ENCODE peak calls at places on chromosomes 12 and 14, in six cellular contexts. M is NCI-H2107; P is activated CD8-positive, alpha-beta memory T cell treated with anti-CD3 and anti-CD28 coated beads for 24 hours; H is left kidney; S is ELR; E is NCI-H2029. Q is an unnamed sample.

GRCh38 chr12:1761857-1762256 is 58.5 kb upstream of the LRTM2 start:
- DNase-seq in M (no peak), P (no peak), H (no peak), S (no peak), E (no peak), Q (no peak)

GRCh38 chr12:47413806-47414205 is 292.0 kb downstream of the RPAP3 start:
- DNase-seq in M (no peak), P (no peak), H (no peak), S (no peak), E (no peak), Q (no peak)

GRCh38 chr12:113329022-113329790 is 5.7 kb downstream of the SLC8B1 start:
- DNase-seq in M (no peak), P (no peak), H (no peak), S (peak), E (no peak), Q (no peak)

GRCh38 chr14:79093542-79093941 is 923.4 kb downstream of the NRXN3 start:
- DNase-seq in M (no peak), P (no peak), H (no peak), S (no peak), E (no peak), Q (no peak)

GRCh38 chr12:3359478-3359877 is 131.5 kb upstream of the PRMT8 start:
- DNase-seq in M (no peak), P (no peak), H (no peak), S (no peak), E (no peak), Q (no peak)

GRCh38 chr14:49984419-49984818 is 91.5 kb downstream of the ARF6 start:
- DNase-seq in M (no peak), P (no peak), H (no peak), S (peak), E (no peak), Q (no peak)

GRCh38 chr14:99258884-99259283 is 13.1 kb downstream of the BCL11B start:
- DNase-seq in M (no peak), P (no peak), H (peak), S (no peak), E (no peak), Q (no peak)

GRCh38 chr14:91891721-91892220 is 24.4 kb upstream of the TC2N start:
- DNase-seq in M (no peak), P (no peak), H (peak), S (no peak), E (no peak), Q (no peak)

GRCh38 chr14:102207831-102208365 is 68.2 kb downstream of the WDR20 start:
- DNase-seq in M (no peak), P (no peak), H (no peak), S (no peak), E (no peak), Q (no peak)

GRCh38 chr14:52790756-52791203 is 627 bp downstream of the GNPNAT1 start:
- DNase-seq in M (no peak), P (no peak), H (no peak), S (no peak), E (no peak), Q (no peak)

GRCh38 chr14:89640141-89640540 is 223.1 kb upstream of the FOXN3 start:
- DNase-seq in M (no peak), P (no peak), H (no peak), S (no peak), E (no peak), Q (no peak)

GRCh38 chr14:52112336-52113018 is 43.6 kb upstream of the NID2 start:
- DNase-seq in M (no peak), P (no peak), H (no peak), S (peak), E (no peak), Q (no peak)

GRCh38 chr14:96083667-96084320 is 44.6 kb downstream of the C14orf132 start:
- DNase-seq in M (peak), P (no peak), H (no peak), S (peak), E (peak), Q (no peak)

GRCh38 chr12:57049047-57049446 is 882 bp downstream of the MYO1A start:
- DNase-seq in M (no peak), P (no peak), H (no peak), S (no peak), E (no peak), Q (no peak)

GRCh38 chr14:21476925-21477681 is at the start of the genes RAB2B and TOX4:
- DNase-seq in M (peak), P (no peak), H (peak), S (peak), E (peak), Q (peak)

GRCh38 chr12:27517961-27518668 is 5.9 kb upstream of the PPFIBP1 start:
- DNase-seq in M (no peak), P (no peak), H (no peak), S (no peak), E (no peak), Q (no peak)

GRCh38 chr12:43835264-43835655 is 621 bp upstream of the TMEM117 start:
- DNase-seq in M (no peak), P (no peak), H (no peak), S (no peak), E (no peak), Q (no peak)

GRCh38 chr14:65251213-65251612 is 148.9 kb upstream of the MAX start:
- DNase-seq in M (no peak), P (no peak), H (no peak), S (peak), E (no peak), Q (no peak)

GRCh38 chr14:100192250-100192671 is 32.8 kb upstream of the DEGS2 start:
- DNase-seq in M (no peak), P (no peak), H (peak), S (no peak), E (no peak), Q (no peak)

GRCh38 chr12:62767946-62768345 is 167.0 kb downstream of the PPM1H start:
- DNase-seq in M (no peak), P (no peak), H (no peak), S (no peak), E (no peak), Q (no peak)

GRCh38 chr14:49820176-49820575 is 32.4 kb downstream of the NEMF start:
- DNase-seq in M (no peak), P (no peak), H (no peak), S (no peak), E (no peak), Q (no peak)

GRCh38 chr14:36955967-36956366 is 216.4 kb downstream of the SLC25A21 start:
- DNase-seq in M (no peak), P (no peak), H (peak), S (no peak), E (no peak), Q (no peak)

GRCh38 chr14:101254805-101255764 is 306.2 kb upstream of the DIO3 start:
- DNase-seq in M (no peak), P (peak), H (no peak), S (no peak), E (no peak), Q (peak)

GRCh38 chr12:65823481-65824313 is 586 bp upstream of the HMGA2 start:
- DNase-seq in M (no peak), P (peak), H (peak), S (peak), E (peak), Q (no peak)

GRCh38 chr14:58876613-58877012 is 238.9 kb downstream of the DACT1 start:
- DNase-seq in M (no peak), P (no peak), H (no peak), S (no peak), E (no peak), Q (no peak)

GRCh38 chr12:1047898-1048660 is 57.1 kb downstream of the ERC1 start:
- DNase-seq in M (no peak), P (no peak), H (peak), S (no peak), E (no peak), Q (no peak)

GRCh38 chr12:114400925-114401324 is 5.0 kb downstream of the TBX5 start:
- DNase-seq in M (no peak), P (no peak), H (peak), S (peak), E (no peak), Q (no peak)

GRCh38 chr12:110373962-110374611 is 29.4 kb downstream of the ANAPC7 start:
- DNase-seq in M (no peak), P (no peak), H (no peak), S (no peak), E (no peak), Q (no peak)

GRCh38 chr14:62253931-62254330 is 491.7 kb downstream of the SNAPC1 start:
- DNase-seq in M (no peak), P (no peak), H (no peak), S (no peak), E (no peak), Q (no peak)

GRCh38 chr12:50936821-50937220 is 15.5 kb upstream of the HIGD1C start:
- DNase-seq in M (no peak), P (no peak), H (no peak), S (no peak), E (no peak), Q (no peak)

GRCh38 chr12:48717252-48717695 is 767 bp upstream of the CCNT1 start:
- DNase-seq in M (no peak), P (no peak), H (peak), S (peak), E (no peak), Q (no peak)